ENCODE peak calls at places on chromosomes 6 and 20, in six cellular contexts. I is GM20000; S is NCI-H345; V is effector CD4-positive, alpha-beta T cell; N is NCI-H146; H is GM03348. M is an unnamed sample.

GRCh38 chr6:119243037-119243436 is 106.5 kb downstream of the MAN1A1 start:
- DNase-seq in H (no peak), S (no peak), N (no peak), I (no peak), V (no peak), M (no peak)

GRCh38 chr6:144063744-144064401 is 31.5 kb downstream of the SF3B5 start:
- DNase-seq in S (peak; percentile 87), V (peak; percentile 86), I (peak; percentile 95), H (peak; percentile 83), N (peak; percentile 90), M (peak; percentile 74)

GRCh38 chr6:12363651-12364381 is 73.7 kb downstream of the EDN1 start:
- DNase-seq in N (no peak), H (no peak), I (peak; percentile 54), S (no peak), V (no peak), M (no peak)

GRCh38 chr6:37653933-37654565 is 43.6 kb downstream of the MDGA1 start:
- DNase-seq in I (peak; percentile 76), N (peak; percentile 27), V (no peak), S (peak; percentile 14), H (peak; percentile 41), M (no peak)

GRCh38 chr6:91181416-91181815 is 594.5 kb upstream of the MAP3K7 start:
- DNase-seq in S (no peak), H (no peak), N (no peak), V (no peak), I (no peak), M (no peak)

GRCh38 chr6:158621694-158622544 is 22.6 kb downstream of the DYNLT1 start:
- DNase-seq in S (no peak), I (no peak), N (no peak), V (no peak), H (no peak), M (no peak)

GRCh38 chr20:12394786-12395185 is 477.1 kb downstream of the BTBD3 start:
- DNase-seq in H (no peak), I (no peak), N (peak; percentile 80), S (no peak), V (no peak), M (no peak)

GRCh38 chr6:157379656-157380457 is 1.1 kb upstream of the ZDHHC14 start:
- DNase-seq in S (peak; percentile 97), I (peak; percentile 91), N (peak; percentile 99), H (peak; percentile 95), V (peak; percentile 87), M (peak; percentile 89)

GRCh38 chr20:22341508-22341907 is 242.9 kb downstream of the FOXA2 start:
- DNase-seq in N (no peak), H (no peak), I (no peak), S (no peak), V (no peak), M (no peak)

GRCh38 chr6:44219053-44219814 is 2.5 kb downstream of the MYMX start:
- DNase-seq in V (no peak), N (peak; percentile 93), S (peak; percentile 48), H (peak; percentile 84), I (peak; percentile 91), M (peak; percentile 81)

GRCh38 chr20:1302578-1303541 is 26.1 kb downstream of the SDCBP2 start:
- DNase-seq in V (no peak), S (no peak), I (no peak), H (no peak), N (no peak), M (no peak)

GRCh38 chr20:35762461-35762860 is 9.4 kb upstream of the PHF20 start:
- DNase-seq in N (no peak), H (no peak), V (no peak), S (no peak), I (no peak), M (no peak)

GRCh38 chr6:159606786-159607185 is 86.3 kb downstream of the SOD2 start:
- DNase-seq in H (peak; percentile 14), S (no peak), N (no peak), I (no peak), V (no peak), M (no peak)

GRCh38 chr6:145544031-145544430 is 191.3 kb downstream of the EPM2A start:
- DNase-seq in N (no peak), V (no peak), S (no peak), I (no peak), H (peak; percentile 17), M (no peak)

GRCh38 chr20:19849341-19850189 is 91.5 kb downstream of the RIN2 start:
- DNase-seq in V (no peak), S (no peak), I (no peak), N (no peak), H (peak; percentile 36), M (no peak)

GRCh38 chr6:134816780-134817179 is 133.1 kb downstream of the ALDH8A1 start:
- DNase-seq in H (no peak), N (no peak), I (no peak), S (no peak), V (no peak), M (no peak)

GRCh38 chr6:82364087-82365010 is 732 bp downstream of the TPBG start:
- DNase-seq in N (peak; percentile 79), I (peak; percentile 51), V (no peak), S (peak; percentile 64), H (peak; percentile 86), M (peak; percentile 71)

GRCh38 chr6:85675030-85675819 is 32.5 kb upstream of the SYNCRIP start:
- DNase-seq in V (no peak), S (no peak), I (no peak), H (no peak), N (no peak), M (no peak)

GRCh38 chr6:31971279-31971992 is 502 bp downstream of the DXO start:
- DNase-seq in S (no peak), N (peak; percentile 22), H (no peak), I (no peak), V (no peak), M (no peak)

GRCh38 chr6:36625161-36625919 is 31.2 kb downstream of the SRSF3 start:
- DNase-seq in V (no peak), H (peak; percentile 69), N (peak; percentile 72), I (no peak), S (peak; percentile 52), M (no peak)

GRCh38 chr6:42292002-42292735 is 74.5 kb upstream of the MRPS10 start:
- DNase-seq in N (no peak), H (peak; percentile 40), V (no peak), I (no peak), S (no peak), M (no peak)

GRCh38 chr6:34132486-34133185 is 13.3 kb downstream of the GRM4 start:
- DNase-seq in N (no peak), V (no peak), I (peak; percentile 60), H (peak; percentile 63), S (no peak), M (peak; percentile 71)

GRCh38 chr6:40894962-40895799 is 143.8 kb downstream of the UNC5CL start:
- DNase-seq in N (no peak), V (no peak), S (no peak), H (peak; percentile 90), I (no peak), M (peak; percentile 39)